ENCODE peak calls at places on chromosomes 4 and X, in five cellular contexts. One of them, this sample, is unnamed.

GRCh38 chr4:141711211-141711610 is 74.8 kb downstream of the IL15 start:
- DNase-seq in amniotic epithelial cell: peak; percentile 42
- DNase-seq in D341Med: peak; percentile 47
- DNase-seq in GM06990: no peak
- DNase-seq in stimulated activated CD8-positive, alpha-beta memory T cell treated with anti-CD3 and anti-CD28 coated beads, Interleukin-2, amount 100 ng/mL, for 1 hour: no peak
- DNase-seq in this sample: peak; percentile 37

GRCh38 chrX:115494133-115494532 is 66.8 kb upstream of the PLS3 start:
- DNase-seq in amniotic epithelial cell: no peak
- DNase-seq in D341Med: no peak
- DNase-seq in GM06990: no peak
- DNase-seq in stimulated activated CD8-positive, alpha-beta memory T cell treated with anti-CD3 and anti-CD28 coated beads, Interleukin-2, amount 100 ng/mL, for 1 hour: no peak
- DNase-seq in this sample: no peak

GRCh38 chrX:13468096-13468495 is 101.3 kb upstream of the EGFL6 start:
- DNase-seq in amniotic epithelial cell: no peak
- DNase-seq in D341Med: no peak
- DNase-seq in GM06990: no peak
- DNase-seq in stimulated activated CD8-positive, alpha-beta memory T cell treated with anti-CD3 and anti-CD28 coated beads, Interleukin-2, amount 100 ng/mL, for 1 hour: no peak
- DNase-seq in this sample: no peak

GRCh38 chr4:140095694-140096482 is 58.1 kb downstream of the MAML3 start:
- DNase-seq in amniotic epithelial cell: peak; percentile 94
- DNase-seq in D341Med: no peak
- DNase-seq in GM06990: no peak
- DNase-seq in stimulated activated CD8-positive, alpha-beta memory T cell treated with anti-CD3 and anti-CD28 coated beads, Interleukin-2, amount 100 ng/mL, for 1 hour: peak; percentile 23
- DNase-seq in this sample: peak; percentile 45

GRCh38 chrX:11287505-11287904 is 5.7 kb upstream of the AMELX start:
- DNase-seq in amniotic epithelial cell: peak; percentile 50
- DNase-seq in D341Med: no peak
- DNase-seq in GM06990: no peak
- DNase-seq in stimulated activated CD8-positive, alpha-beta memory T cell treated with anti-CD3 and anti-CD28 coated beads, Interleukin-2, amount 100 ng/mL, for 1 hour: no peak
- DNase-seq in this sample: peak; percentile 41

GRCh38 chrX:124342174-124342867 is 4.0 kb upstream of the SH2D1A start:
- DNase-seq in amniotic epithelial cell: no peak
- DNase-seq in D341Med: no peak
- DNase-seq in GM06990: no peak
- DNase-seq in stimulated activated CD8-positive, alpha-beta memory T cell treated with anti-CD3 and anti-CD28 coated beads, Interleukin-2, amount 100 ng/mL, for 1 hour: no peak
- DNase-seq in this sample: no peak

GRCh38 chrX:121755541-121755940 is 708.1 kb downstream of the GLUD2 start:
- DNase-seq in amniotic epithelial cell: peak; percentile 6
- DNase-seq in D341Med: no peak
- DNase-seq in GM06990: no peak
- DNase-seq in stimulated activated CD8-positive, alpha-beta memory T cell treated with anti-CD3 and anti-CD28 coated beads, Interleukin-2, amount 100 ng/mL, for 1 hour: no peak
- DNase-seq in this sample: no peak

GRCh38 chrX:46735625-46736024 is 23.3 kb downstream of the SLC9A7 start:
- DNase-seq in amniotic epithelial cell: no peak
- DNase-seq in D341Med: no peak
- DNase-seq in GM06990: no peak
- DNase-seq in stimulated activated CD8-positive, alpha-beta memory T cell treated with anti-CD3 and anti-CD28 coated beads, Interleukin-2, amount 100 ng/mL, for 1 hour: no peak
- DNase-seq in this sample: no peak

GRCh38 chr4:22987861-22988260 is 295.1 kb downstream of the GBA3 start:
- DNase-seq in amniotic epithelial cell: no peak
- DNase-seq in D341Med: no peak
- DNase-seq in GM06990: no peak
- DNase-seq in stimulated activated CD8-positive, alpha-beta memory T cell treated with anti-CD3 and anti-CD28 coated beads, Interleukin-2, amount 100 ng/mL, for 1 hour: no peak
- DNase-seq in this sample: peak; percentile 76

This sample was measured in AG08395.